ENCODE peak calls at places on chromosomes 12 and 14, in five cellular contexts. F is HCT116, H is spleen, D is upper lobe of right lung, C is suprapubic skin. R is an unnamed sample. For H3K4me1, the result is how much of the 10 kb centered on the place peaks cover.

GRCh38 chr14:53954551-53955233 is 1.9 kb downstream of the BMP4 start:
- DNase-seq in F (no peak), H (peak), D (peak), C (peak), R (no peak)

GRCh38 chr12:11827096-11827841 is 177.8 kb downstream of the ETV6 start:
- DNase-seq in F (no peak), H (no peak), D (no peak), C (no peak), R (no peak)

GRCh38 chr14:94966868-94967267 is 190.5 kb downstream of the DICER1 start:
- DNase-seq in F (no peak), H (no peak), D (no peak), C (no peak), R (no peak)

GRCh38 chr12:125092872-125093680 is 27.8 kb downstream of the AACS start:
- DNase-seq in F (no peak), H (no peak), D (no peak), C (no peak), R (no peak)

GRCh38 chr12:76025601-76026575 is 5.7 kb downstream of the PHLDA1 start:
- DNase-seq in F (no peak), H (no peak), D (no peak), C (no peak), R (no peak)

GRCh38 chr12:114063435-114063834 is 97.3 kb upstream of the RBM19 start:
- DNase-seq in F (no peak), H (no peak), D (no peak), C (no peak), R (no peak)

GRCh38 chr14:102805454-102805891 is 28.2 kb downstream of the TRAF3 start:
- DNase-seq in F (peak), H (no peak), D (no peak), C (no peak), R (peak)

GRCh38 chr14:58690801-58691516 is 53.2 kb downstream of the DACT1 start:
- DNase-seq in F (no peak), H (no peak), D (peak), C (no peak), R (no peak)

GRCh38 chr12:26126340-26127284 is 1.8 kb upstream of the BHLHE41 start:
- DNase-seq in F (no peak), H (peak), D (peak), C (peak), R (no peak)

GRCh38 chr12:727321-727720 is 25.1 kb upstream of the WNK1 start:
- DNase-seq in F (no peak), H (no peak), D (no peak), C (no peak), R (no peak)

GRCh38 chr12:66195242-66195641 is 6.2 kb downstream of the IRAK3 start:
- DNase-seq in F (no peak), H (no peak), D (no peak), C (no peak), R (no peak)

GRCh38 chr14:94110552-94111181 is at the start of gene IFI27:
- DNase-seq in F (no peak), H (no peak), D (no peak), C (no peak), R (no peak)

DNA sequence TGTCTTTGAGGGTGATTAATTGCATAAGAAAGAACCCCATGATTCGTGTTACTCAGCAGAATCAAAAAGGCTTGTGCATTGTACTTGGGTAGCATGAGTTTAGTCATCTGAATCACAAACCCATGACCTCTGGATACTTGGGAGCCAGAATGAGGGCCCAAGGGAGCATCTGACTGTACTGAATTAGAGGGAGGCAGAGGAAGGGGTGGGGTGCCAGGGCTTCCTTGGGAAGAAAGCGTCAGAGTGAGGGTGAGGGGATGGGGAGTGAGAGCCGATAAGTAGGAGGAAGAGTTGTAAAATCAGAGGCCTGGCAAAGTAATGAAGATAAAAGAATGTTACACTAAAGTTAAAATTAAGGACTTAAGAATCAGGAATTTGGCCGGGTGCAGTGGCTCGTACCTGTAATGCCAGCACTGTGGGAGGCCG is 29.8 kb downstream of the GPRC5D start:
- DNase-seq in F (no peak), H (no peak), D (no peak), C (peak), R (no peak)
- H3K4me1 ChIP-seq in F (under half), H (under half), D (under half), C (under half), R (under half)

DNA sequence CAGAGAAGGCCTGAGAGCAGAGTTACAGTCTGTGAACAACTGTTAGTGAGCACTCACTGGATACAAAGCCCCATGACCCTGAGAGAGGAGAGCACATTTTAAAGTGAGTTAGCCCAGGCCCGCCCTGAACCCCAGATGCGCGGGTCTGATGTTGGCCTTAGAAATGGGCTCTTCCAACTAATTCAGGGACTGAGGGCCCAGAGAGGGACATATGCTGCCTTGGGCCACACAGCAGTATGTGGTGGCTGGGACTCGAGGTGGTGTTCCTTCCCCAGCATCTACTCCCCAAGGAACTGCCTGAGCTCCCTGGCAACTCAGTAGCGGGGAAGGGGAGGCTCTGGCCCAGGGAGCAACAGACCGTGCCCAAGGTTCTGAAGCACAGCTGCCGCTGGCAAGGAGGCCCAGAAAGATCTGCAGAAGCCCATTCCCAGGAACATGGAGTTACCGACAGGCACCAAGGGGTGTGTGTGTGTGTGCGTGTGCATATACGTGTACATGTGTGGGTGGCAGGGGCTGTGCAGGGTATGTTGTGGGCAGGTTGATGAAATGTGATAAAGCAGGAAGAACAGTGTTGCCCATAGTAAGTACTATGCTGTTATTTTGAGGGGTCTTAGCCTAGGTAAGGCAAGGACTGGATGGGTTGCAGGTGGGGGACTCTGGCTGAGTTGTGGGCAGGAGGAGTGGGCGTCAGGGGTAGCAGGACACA is 40.5 kb downstream of the KRT80 start:
- DNase-seq in F (no peak), H (peak), D (no peak), C (no peak), R (no peak)
- H3K27ac ChIP-seq in F (peak), H (no peak), D (peak), C (peak), R (no peak)

GRCh38 chr14:100138955-100139354 is 20.5 kb downstream of the DEGS2 start:
- DNase-seq in F (no peak), H (no peak), D (no peak), C (no peak), R (no peak)

GRCh38 chr14:100138082-100138787 is 21.2 kb downstream of the DEGS2 start:
- DNase-seq in F (no peak), H (no peak), D (no peak), C (no peak), R (no peak)

GRCh38 chr14:100142073-100143040 is 17.1 kb downstream of the DEGS2 start:
- DNase-seq in F (no peak), H (no peak), D (peak), C (no peak), R (no peak)

GRCh38 chr14:100141133-100141497 is 18.3 kb downstream of the DEGS2 start:
- DNase-seq in F (no peak), H (no peak), D (no peak), C (no peak), R (no peak)

GRCh38 chr14:100140452-100141132 is 18.9 kb downstream of the DEGS2 start:
- DNase-seq in F (no peak), H (no peak), D (peak), C (no peak), R (no peak)
- TF ChIP-seq CTCF in F (peak), H (no peak), D (peak), C (no peak), R (no peak)

GRCh38 chr12:58533652-58534051 is 386.7 kb downstream of the LRIG3 start:
- DNase-seq in F (no peak), H (no peak), D (no peak), C (no peak), R (no peak)
- H3K4me1 ChIP-seq in F (under half), H (under half), D (under half), C (under half), R (under half)

DNA sequence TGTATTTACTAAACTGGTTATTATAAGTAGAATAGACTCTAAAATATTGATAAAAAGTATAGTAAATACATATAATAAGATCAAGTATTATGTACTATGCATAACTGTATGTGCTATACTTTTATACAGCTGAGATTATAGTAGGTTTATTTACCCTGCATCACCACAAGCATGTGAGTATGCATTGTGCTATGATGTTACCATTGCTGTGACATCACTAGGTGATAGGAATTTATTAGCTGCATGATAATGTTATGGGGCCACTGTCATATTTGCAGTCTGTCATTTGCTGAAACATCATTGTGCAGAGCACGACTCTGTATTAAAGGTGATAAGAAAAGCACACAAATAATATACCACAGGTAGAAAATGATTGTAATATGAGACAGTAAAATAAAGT is 385.6 kb downstream of the ZFP36L1 start:
- DNase-seq in F (no peak), H (no peak), D (no peak), C (no peak), R (no peak)
- H3K27ac ChIP-seq in F (peak), H (peak), D (no peak), C (no peak), R (no peak)

GRCh38 chr12:112539221-112539620 is 120.5 kb downstream of the PTPN11 start:
- DNase-seq in F (no peak), H (no peak), D (no peak), C (no peak), R (no peak)
- TF ChIP-seq CTCF in F (peak), H (no peak), D (no peak), C (no peak), R (no peak)

GRCh38 chr12:55716582-55717396 is 943 bp downstream of the BLOC1S1 start:
- DNase-seq in F (no peak), H (peak), D (no peak), C (no peak), R (no peak)

GRCh38 chr12:55718020-55718419 is 2.2 kb upstream of the RDH5 start:
- DNase-seq in F (no peak), H (peak), D (no peak), C (no peak), R (no peak)

GRCh38 chr12:55717397-55718007 is 1.7 kb downstream of the BLOC1S1 start:
- DNase-seq in F (no peak), H (no peak), D (no peak), C (no peak), R (no peak)

GRCh38 chr12:55715169-55715764 is 579 bp upstream of the BLOC1S1 start:
- DNase-seq in F (no peak), H (no peak), D (no peak), C (no peak), R (no peak)

GRCh38 chr12:55715833-55716581 is at the start of gene BLOC1S1:
- DNase-seq in F (peak), H (peak), D (peak), C (peak), R (peak)
- H3K4me1 ChIP-seq in F (under half), H (half or more), D (under half), C (half or more), R (under half)

GRCh38 chr14:99522934-99523660 is 41.9 kb downstream of the CCNK start:
- DNase-seq in F (no peak), H (peak), D (no peak), C (no peak), R (no peak)
- H3K27ac ChIP-seq in F (no peak), H (peak), D (no peak), C (no peak), R (no peak)

R was measured in CD8-positive, alpha-beta T cell.